ENCODE peak calls at places on chromosomes 6 and 20, in seven cellular contexts. I, D, K, P, V, T and W are unnamed samples.

GRCh38 chr20:16615199-16615598 is 42.0 kb upstream of the KIF16B start:
- DNase-seq in P (no peak), D (peak), I (peak), V (peak), K (no peak), T (no peak), W (no peak)

GRCh38 chr6:108699290-108700041 is 138.7 kb downstream of the FOXO3 start:
- DNase-seq in K (no peak), I (peak), D (no peak), T (no peak), V (no peak), P (no peak), W (no peak)

GRCh38 chr6:56259682-56260081 is 12.3 kb upstream of the COL21A1 start:
- DNase-seq in P (no peak), K (no peak), V (peak), T (no peak), I (peak), D (no peak), W (no peak)

GRCh38 chr20:16675165-16675564 is 54.7 kb upstream of the SNRPB2 start:
- DNase-seq in V (no peak), D (no peak), P (no peak), T (no peak), K (no peak), I (no peak), W (no peak)

GRCh38 chr6:15158821-15159619 is 86.8 kb upstream of the JARID2 start:
- DNase-seq in P (no peak), D (no peak), T (no peak), I (no peak), V (no peak), K (no peak), W (no peak)

GRCh38 chr6:97133071-97133470 is 149.9 kb downstream of the MMS22L start:
- DNase-seq in D (no peak), T (no peak), K (no peak), I (no peak), P (no peak), V (no peak), W (no peak)

GRCh38 chr20:16178671-16179070 is 394.6 kb downstream of the KIF16B start:
- DNase-seq in P (no peak), I (no peak), T (no peak), K (no peak), D (no peak), V (no peak), W (no peak)

GRCh38 chr6:167100241-167100674 is 22.6 kb upstream of the CCR6 start:
- DNase-seq in T (no peak), D (no peak), K (no peak), V (no peak), I (no peak), P (peak), W (no peak)

GRCh38 chr20:11919571-11919970 is 1.9 kb downstream of the BTBD3 start:
- DNase-seq in I (no peak), D (no peak), V (no peak), P (no peak), T (no peak), K (no peak), W (no peak)

GRCh38 chr6:127120109-127120786 is 1.8 kb downstream of the RSPO3 start:
- DNase-seq in D (no peak), K (peak), V (no peak), T (peak), I (peak), P (no peak), W (no peak)

GRCh38 chr20:39451386-39451785 is 489.2 kb downstream of the DHX35 start:
- DNase-seq in D (no peak), I (no peak), K (no peak), T (no peak), V (no peak), P (no peak), W (no peak)

GRCh38 chr6:2640551-2640950 is 110.2 kb downstream of the MYLK4 start:
- DNase-seq in I (no peak), P (no peak), K (no peak), D (no peak), T (no peak), V (no peak), W (no peak)

GRCh38 chr6:5514353-5514752 is 253.0 kb downstream of the FARS2 start:
- DNase-seq in T (no peak), K (no peak), I (no peak), P (no peak), D (no peak), V (no peak), W (no peak)

DNA sequence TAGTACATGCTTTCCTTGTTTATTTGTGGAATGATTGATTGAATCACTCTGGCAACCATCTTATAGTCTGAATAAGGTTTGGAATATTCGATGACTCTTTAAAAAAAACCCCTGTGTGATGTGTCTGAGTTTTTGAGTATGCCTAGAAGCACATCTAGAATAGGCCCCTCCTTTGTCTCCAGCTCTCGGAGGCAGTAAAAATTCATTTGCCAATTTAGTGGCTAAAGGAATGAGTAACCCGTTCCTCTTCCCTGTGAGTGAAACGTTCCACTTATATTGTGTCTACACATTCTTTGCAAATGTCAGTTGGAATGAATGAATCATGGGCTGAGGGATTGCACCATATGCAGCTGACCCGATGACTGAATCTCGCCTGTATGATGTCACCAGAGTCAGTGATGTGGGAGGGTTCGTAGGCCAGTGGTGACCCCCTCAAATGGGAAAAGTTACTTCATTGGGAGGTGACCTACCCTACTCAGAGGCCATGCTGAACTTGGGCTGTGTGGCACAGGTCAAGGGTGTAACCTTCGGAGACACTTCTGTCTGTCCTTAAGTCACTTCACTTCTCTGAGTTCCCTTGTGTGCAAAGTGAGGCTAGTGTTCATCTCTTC is 21.6 kb downstream of the MOCS3 start:
- DNase-seq in D (peak), K (peak), T (peak), P (no peak), I (peak), V (peak), W (no peak)
- H3K4me2 ChIP-seq in D (no peak), K (peak), T (no peak), P (no peak), I (no peak), V (peak), W (no peak)

GRCh38 chr6:32327103-32327502 is 44.6 kb downstream of the TSBP1 start:
- DNase-seq in V (no peak), T (no peak), P (no peak), D (no peak), K (no peak), I (no peak), W (no peak)

GRCh38 chr6:32337166-32337805 is 34.4 kb downstream of the TSBP1 start:
- DNase-seq in K (no peak), V (no peak), D (no peak), I (no peak), T (peak), P (no peak), W (no peak)

GRCh38 chr6:32329141-32329540 is 42.6 kb downstream of the TSBP1 start:
- DNase-seq in P (no peak), D (no peak), V (peak), T (no peak), I (no peak), K (no peak), W (no peak)

GRCh38 chr6:32332433-32332832 is 39.3 kb downstream of the TSBP1 start:
- DNase-seq in P (no peak), K (no peak), V (no peak), T (peak), I (no peak), D (no peak), W (no peak)
- H3K4me2 ChIP-seq in P (no peak), K (no peak), V (no peak), T (no peak), I (no peak), D (no peak), W (no peak)

GRCh38 chr20:45355209-45355608 is 7.0 kb upstream of the SDC4 start:
- DNase-seq in V (peak), D (peak), I (peak), K (peak), P (no peak), T (no peak), W (no peak)
- H3K4me2 ChIP-seq in V (peak), D (no peak), I (peak), K (peak), P (no peak), T (no peak), W (no peak)

GRCh38 chr6:163389354-163389753 is 25.2 kb upstream of the QKI start:
- DNase-seq in I (no peak), D (no peak), P (no peak), K (no peak), T (no peak), V (no peak), W (no peak)
- H3K4me2 ChIP-seq in I (no peak), D (no peak), P (no peak), K (no peak), T (no peak), V (no peak), W (no peak)

GRCh38 chr6:90087103-90087833 is 193.0 kb downstream of the GJA10 start:
- DNase-seq in P (no peak), K (no peak), V (peak), T (no peak), D (peak), I (peak), W (no peak)

GRCh38 chr6:90086517-90086916 is 192.2 kb downstream of the GJA10 start:
- DNase-seq in K (peak), T (peak), I (peak), V (peak), P (no peak), D (peak), W (no peak)

GRCh38 chr6:90080876-90081464 is 186.7 kb downstream of the GJA10 start:
- DNase-seq in K (no peak), D (no peak), V (no peak), I (no peak), P (no peak), T (no peak), W (peak)

GRCh38 chr6:90082847-90083246 is 188.6 kb downstream of the GJA10 start:
- DNase-seq in P (no peak), K (no peak), T (no peak), I (no peak), D (peak), V (no peak), W (no peak)

DNA sequence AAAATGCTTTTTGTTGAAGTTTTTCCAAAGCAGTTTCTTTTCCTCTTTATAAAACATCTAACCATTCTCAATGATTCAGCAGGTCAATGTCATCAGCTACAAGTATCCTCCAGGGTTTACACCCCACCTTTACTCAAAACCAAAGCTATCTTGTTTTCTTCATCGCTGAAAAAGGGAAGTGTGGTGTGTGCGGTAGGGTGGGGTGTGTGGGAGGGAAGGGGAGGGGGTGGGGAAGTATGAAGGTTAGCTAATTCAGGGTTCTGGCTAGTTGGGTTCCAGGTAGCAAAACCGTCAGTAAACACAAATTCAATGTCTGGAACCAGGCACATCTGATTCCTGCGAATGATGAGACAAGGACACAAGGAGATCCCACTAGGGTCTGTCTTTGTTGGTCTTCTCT is 189.6 kb downstream of the GJA10 start:
- DNase-seq in D (no peak), T (no peak), I (no peak), V (no peak), P (peak), K (no peak), W (peak)
- H3K4me2 ChIP-seq in D (no peak), T (no peak), I (no peak), V (no peak), P (peak), K (no peak), W (no peak)